ENCODE peak calls at places on chromosome 12, in five cellular contexts. U, T, L, P and H are unnamed samples.

GRCh38 chr12:66352197-66352596 is 49.9 kb downstream of the HELB start:
- DNase-seq in U (peak; percentile 17), T (no peak), L (peak; percentile 4), P (peak; percentile 54), H (peak; percentile 17)

GRCh38 chr12:117695956-117696355 is 272.8 kb downstream of the KSR2 start:
- DNase-seq in U (no peak), T (no peak), L (no peak), P (no peak), H (no peak)

GRCh38 chr12:26097046-26097878 is 27.6 kb downstream of the BHLHE41 start:
- DNase-seq in U (peak; percentile 59), T (peak; percentile 86), L (peak; percentile 71), P (peak; percentile 93), H (peak; percentile 80)

GRCh38 chr12:108455706-108456105 is 59.4 kb upstream of the FICD start:
- DNase-seq in U (no peak), T (no peak), L (no peak), P (no peak), H (no peak)

GRCh38 chr12:8692573-8692972 is 5.2 kb upstream of the RIMKLB start:
- DNase-seq in U (no peak), T (no peak), L (peak; percentile 74), P (no peak), H (peak; percentile 15)

GRCh38 chr12:89353188-89353822 is 1.0 kb upstream of the DUSP6 start:
- DNase-seq in U (peak; percentile 82), T (no peak), L (peak; percentile 78), P (peak; percentile 67), H (peak; percentile 40)

GRCh38 chr12:109127533-109128242 is 11.3 kb downstream of the ACACB start:
- DNase-seq in U (no peak), T (no peak), L (no peak), P (no peak), H (no peak)

GRCh38 chr12:75779891-75780501 is 251.6 kb downstream of the PHLDA1 start:
- DNase-seq in U (no peak), T (no peak), L (no peak), P (no peak), H (no peak)

GRCh38 chr12:127238061-127238460 is 1028.9 kb upstream of the TMEM132C start:
- DNase-seq in U (no peak), T (no peak), L (no peak), P (no peak), H (peak; percentile 66)

GRCh38 chr12:49777341-49777740 is 36.0 kb downstream of the TMBIM6 start:
- DNase-seq in U (no peak), T (no peak), L (no peak), P (no peak), H (no peak)

GRCh38 chr12:79689041-79689476 is 1.7 kb downstream of the PAWR start:
- DNase-seq in U (no peak), T (no peak), L (no peak), P (peak; percentile 38), H (peak; percentile 12)

GRCh38 chr12:94768398-94769039 is 118.2 kb upstream of the TMCC3 start:
- DNase-seq in U (no peak), T (no peak), L (peak; percentile 27), P (no peak), H (no peak)

GRCh38 chr12:132316497-132317232 is 12.7 kb downstream of the GALNT9 start:
- DNase-seq in U (peak; percentile 1), T (no peak), L (no peak), P (no peak), H (no peak)

GRCh38 chr12:67925077-67925476 is 64.2 kb upstream of the IFNG-AS1 start:
- DNase-seq in U (no peak), T (no peak), L (peak; percentile 65), P (peak; percentile 32), H (peak; percentile 19)

GRCh38 chr12:45212064-45212463 is 3.8 kb upstream of the ANO6 start:
- DNase-seq in U (no peak), T (no peak), L (no peak), P (no peak), H (no peak)

GRCh38 chr12:10364839-10365681 is 24.8 kb downstream of the KLRK1 start:
- DNase-seq in U (peak; percentile 22), T (peak; percentile 72), L (peak; percentile 80), P (peak; percentile 79), H (peak; percentile 83)

GRCh38 chr12:9687228-9687627 is 17.7 kb downstream of the CLEC2D start:
- DNase-seq in U (no peak), T (no peak), L (peak; percentile 44), P (peak; percentile 69), H (peak; percentile 72)

GRCh38 chr12:125220404-125221273 is 155.4 kb downstream of the AACS start:
- DNase-seq in U (no peak), T (no peak), L (no peak), P (no peak), H (peak; percentile 1)

GRCh38 chr12:50283924-50284236 is 560 bp upstream of the LIMA1 start:
- DNase-seq in U (no peak), T (no peak), L (peak; percentile 53), P (no peak), H (peak; percentile 42)

GRCh38 chr12:131340616-131341210 is 370.2 kb upstream of the SFSWAP start:
- DNase-seq in U (no peak), T (no peak), L (no peak), P (no peak), H (no peak)

GRCh38 chr12:127268121-127268520 is 998.8 kb upstream of the TMEM132C start:
- DNase-seq in U (no peak), T (no peak), L (peak; percentile 17), P (no peak), H (no peak)

GRCh38 chr12:116284401-116284800 is 6.9 kb upstream of the MED13L start:
- DNase-seq in U (no peak), T (no peak), L (no peak), P (no peak), H (peak; percentile 73)

GRCh38 chr12:89708793-89709156 is at the start of gene ATP2B1:
- DNase-seq in U (peak; percentile 89), T (no peak), L (peak; percentile 82), P (peak; percentile 90), H (peak; percentile 77)

GRCh38 chr12:99911967-99912366 is 72.8 kb downstream of the ANKS1B start:
- DNase-seq in U (no peak), T (no peak), L (peak; percentile 22), P (no peak), H (peak; percentile 18)

GRCh38 chr12:131112690-131113290 is 159.1 kb downstream of the ADGRD1 start:
- DNase-seq in U (no peak), T (no peak), L (no peak), P (no peak), H (no peak)

GRCh38 chr12:12048714-12049113 is 22.0 kb upstream of the BCL2L14 start:
- DNase-seq in U (no peak), T (no peak), L (no peak), P (no peak), H (no peak)

GRCh38 chr12:1575799-1576401 is 18.5 kb downstream of the FBXL14 start:
- DNase-seq in U (no peak), T (no peak), L (no peak), P (peak; percentile 66), H (peak; percentile 66)

DNA sequence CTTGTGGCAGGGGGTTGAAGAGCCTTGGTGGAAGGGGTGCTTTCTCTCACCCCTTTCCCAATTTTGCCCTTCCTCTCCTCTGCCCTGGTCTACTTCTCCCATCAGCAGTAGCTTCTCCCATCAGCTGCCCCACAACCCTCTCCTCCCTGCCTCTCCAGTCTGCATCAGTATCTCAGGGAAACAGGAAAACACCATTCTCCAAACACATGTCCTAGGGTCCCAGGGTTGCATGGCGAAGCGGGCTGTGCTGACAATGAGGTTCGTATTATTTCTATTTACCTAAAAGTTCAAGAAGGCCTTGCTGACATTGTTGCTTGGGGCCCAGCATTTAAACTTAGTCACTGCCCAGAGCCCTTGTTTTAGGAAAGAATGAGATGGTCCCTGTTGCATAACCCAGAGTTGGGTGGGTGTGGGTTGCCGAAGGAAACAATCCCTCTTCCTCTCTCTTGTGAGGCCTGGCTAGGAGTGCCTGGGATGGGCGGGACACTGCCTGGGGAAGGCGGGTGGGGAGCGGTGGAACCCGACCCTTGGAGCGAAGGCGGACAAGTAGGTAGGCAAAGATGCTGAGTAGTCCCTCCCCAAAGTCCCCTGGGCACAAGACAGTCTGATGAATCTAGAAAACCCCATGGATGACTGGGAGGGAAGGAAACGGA is 1.3 kb upstream of the IGFBP6 start:
- DNase-seq in U (peak; percentile 79), T (no peak), L (peak; percentile 83), P (peak; percentile 19), H (peak; percentile 95)
- H3K4me3 ChIP-seq in U (peak overlapping the region; percentile 82), T (no peak overlapping the region), L (peak overlapping the region; percentile 84), P (no peak overlapping the region), H (peak overlapping the region; percentile 63)

GRCh38 chr12:3218150-3218845 is 141.1 kb downstream of the TSPAN9 start:
- DNase-seq in U (peak; percentile 85), T (no peak), L (peak; percentile 76), P (no peak), H (peak; percentile 84)
- TF ChIP-seq CTCF in U (no peak), T (no peak), L (no peak), P (no peak), H (no peak)

GRCh38 chr12:6294533-6295186 is 15.8 kb upstream of the PLEKHG6 start:
- DNase-seq in U (no peak), T (no peak), L (no peak), P (no peak), H (no peak)
- H3K4me3 ChIP-seq in U (no peak overlapping the region), T (no peak overlapping the region), L (no peak overlapping the region), P (no peak overlapping the region), H (no peak overlapping the region)

DNA sequence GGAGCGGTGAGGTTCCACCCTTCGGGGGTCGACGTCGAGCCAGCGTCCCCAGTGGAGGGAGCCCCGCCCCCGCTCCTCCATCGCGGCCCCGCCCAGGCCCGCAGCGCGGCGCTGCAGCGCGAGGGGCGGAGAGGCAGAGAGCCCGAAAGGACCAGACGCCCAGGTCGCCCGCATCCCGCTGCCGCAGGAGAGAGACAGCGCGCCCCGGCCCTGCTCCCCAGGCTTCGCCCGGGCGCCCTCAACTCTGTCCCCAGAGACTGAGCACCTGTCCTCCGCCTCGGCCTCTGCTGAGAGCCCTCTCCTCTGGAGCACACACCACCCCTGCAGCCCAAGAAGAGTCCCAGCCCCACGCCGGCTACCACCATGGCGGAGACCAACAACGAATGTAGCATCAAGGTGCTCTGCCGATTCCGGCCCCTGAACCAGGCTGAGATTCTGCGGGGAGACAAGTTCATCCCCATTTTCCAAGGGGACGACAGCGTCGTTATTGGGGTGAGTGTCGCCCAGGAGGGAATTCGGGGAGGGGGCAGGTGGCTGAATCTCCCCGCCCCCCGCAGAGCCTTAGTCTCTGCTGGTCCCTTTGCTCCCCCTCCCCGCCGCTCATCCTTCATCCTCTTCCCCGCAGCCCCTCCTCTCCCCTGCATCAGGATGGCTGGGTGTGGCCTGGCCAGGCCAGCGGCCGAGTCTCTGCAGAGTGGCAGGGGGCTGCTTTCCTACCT is at the start of gene KIF5A:
- DNase-seq in U (no peak), T (no peak), L (peak; percentile 24), P (no peak), H (no peak)
- TF ChIP-seq CTCF in U (no peak), T (no peak), L (no peak), P (no peak), H (no peak)